ENCODE peak calls at places on chromosome 20, in five cellular contexts. K, E, V, I and W are unnamed samples.

GRCh38 chr20:8860011-8860495 is 208.8 kb upstream of the PLCB4 start:
- DNase-seq in K (no peak), E (no peak), V (no peak), I (no peak), W (no peak)

GRCh38 chr20:46286380-46286779 is 21.9 kb downstream of the CDH22 start:
- DNase-seq in K (no peak), E (no peak), V (no peak), I (no peak), W (no peak)

GRCh38 chr20:51022803-51023616 is at the start of gene KCNG1:
- DNase-seq in K (peak), E (peak), V (no peak), I (no peak), W (no peak)

GRCh38 chr20:37326666-37327065 is 19.3 kb upstream of the SRC start:
- DNase-seq in K (no peak), E (no peak), V (no peak), I (no peak), W (no peak)

GRCh38 chr20:9306521-9306920 is 207.9 kb upstream of the LAMP5 start:
- DNase-seq in K (no peak), E (no peak), V (no peak), I (no peak), W (no peak)

GRCh38 chr20:51193066-51193772 is 170.3 kb upstream of the KCNG1 start:
- DNase-seq in K (no peak), E (no peak), V (no peak), I (no peak), W (no peak)

GRCh38 chr20:16555754-16556153 is 17.5 kb downstream of the KIF16B start:
- DNase-seq in K (no peak), E (no peak), V (no peak), I (no peak), W (no peak)

GRCh38 chr20:36642136-36642535 is 3.9 kb downstream of the SLA2 start:
- DNase-seq in K (no peak), E (no peak), V (no peak), I (no peak), W (no peak)

GRCh38 chr20:40522405-40522804 is 166.6 kb downstream of the MAFB start:
- DNase-seq in K (no peak), E (no peak), V (no peak), I (no peak), W (no peak)

GRCh38 chr20:18288748-18289705 is 700 bp downstream of the ZNF133 start:
- DNase-seq in K (no peak), E (peak), V (no peak), I (no peak), W (no peak)

GRCh38 chr20:19993937-19994667 is 23.1 kb upstream of the NAA20 start:
- DNase-seq in K (no peak), E (no peak), V (no peak), I (no peak), W (no peak)